ENCODE peak calls at places on chromosomes 11 and 22, in eight cellular contexts. M is mucosa of gallbladder, B is H4, O is cardiac muscle cell, T is PC-3, I is aorta, Y is LoVo, W is amniotic stem cell. P is an unnamed sample.

GRCh38 chr11:67644042-67644441 is 4.5 kb upstream of the TBX10 start:
- DNase-seq in O (peak; percentile 27), W (no peak), M (no peak), Y (no peak), B (no peak), I (no peak), T (peak; percentile 39), P (peak; percentile 46)

GRCh38 chr22:36933629-36934028 is 20.2 kb downstream of the CSF2RB start:
- DNase-seq in B (no peak), O (no peak), I (no peak), Y (no peak), W (no peak), M (no peak), T (no peak), P (no peak)

GRCh38 chr22:30210235-30210831 is 36.2 kb downstream of the LIF start:
- DNase-seq in O (peak; percentile 84), T (peak; percentile 97), I (no peak), Y (peak; percentile 80), B (peak; percentile 78), M (peak; percentile 52), W (no peak), P (peak; percentile 87)

GRCh38 chr11:87421422-87421821 is 383.7 kb downstream of the TMEM135 start:
- DNase-seq in Y (peak; percentile 76), T (peak; percentile 97), W (peak; percentile 68), B (peak; percentile 76), O (peak; percentile 90), I (no peak), M (peak; percentile 65), P (peak; percentile 91)

GRCh38 chr11:2647953-2648352 is 51.8 kb downstream of the KCNQ1OT1 start:
- DNase-seq in O (no peak), Y (no peak), B (no peak), I (no peak), M (no peak), W (no peak), T (no peak), P (no peak)

GRCh38 chr11:75968021-75968685 is 153.1 kb downstream of the UVRAG start:
- DNase-seq in Y (no peak), W (no peak), O (peak; percentile 10), I (no peak), M (no peak), B (no peak), T (peak; percentile 89), P (no peak)

GRCh38 chr11:116432301-116432700 is 340.5 kb downstream of the BUD13 start:
- DNase-seq in T (no peak), I (no peak), O (no peak), Y (no peak), B (no peak), M (no peak), W (no peak), P (no peak)

GRCh38 chr22:31120642-31121041 is 2.1 kb upstream of the INPP5J start:
- DNase-seq in O (no peak), Y (no peak), W (no peak), M (no peak), I (no peak), B (no peak), T (no peak), P (no peak)

GRCh38 chr22:49701380-49702067 is 126.1 kb downstream of the BRD1 start:
- DNase-seq in O (no peak), T (peak; percentile 5), Y (no peak), B (no peak), M (no peak), I (no peak), W (no peak), P (peak; percentile 14)

GRCh38 chr11:113193077-113193476 is 121.3 kb upstream of the TTC12 start:
- DNase-seq in O (no peak), M (no peak), I (no peak), Y (no peak), T (no peak), W (no peak), B (no peak), P (no peak)

GRCh38 chr11:107550304-107550703 is 15.2 kb downstream of the ALKBH8 start:
- DNase-seq in O (no peak), Y (no peak), B (no peak), T (no peak), I (no peak), M (no peak), W (no peak), P (no peak)

GRCh38 chr11:114092478-114092877 is 33.0 kb downstream of the ZBTB16 start:
- DNase-seq in Y (no peak), B (no peak), M (no peak), I (no peak), W (no peak), T (no peak), O (no peak), P (no peak)

GRCh38 chr22:42330170-42330569 is 59.7 kb upstream of the TCF20 start:
- DNase-seq in O (no peak), M (no peak), Y (no peak), W (no peak), T (no peak), B (no peak), I (no peak), P (no peak)

GRCh38 chr22:45318168-45318557 is 8.4 kb downstream of the FAM118A start:
- DNase-seq in Y (no peak), W (peak; percentile 79), B (peak; percentile 88), M (peak; percentile 87), O (peak; percentile 97), I (peak; percentile 90), T (no peak), P (no peak)

GRCh38 chr22:26474687-26475086 is 8.9 kb downstream of the HPS4 start:
- DNase-seq in W (no peak), Y (no peak), T (peak; percentile 47), B (no peak), O (no peak), M (no peak), I (no peak), P (no peak)

GRCh38 chr22:20749453-20749852 is 24.5 kb upstream of the SERPIND1 start:
- DNase-seq in O (no peak), M (no peak), I (no peak), B (no peak), T (no peak), W (no peak), Y (no peak), P (no peak)

GRCh38 chr22:31647516-31647915 is 14.5 kb downstream of the PISD start:
- DNase-seq in M (no peak), Y (no peak), O (peak; percentile 76), W (no peak), I (no peak), T (no peak), B (no peak), P (no peak)

GRCh38 chr11:1888811-1889526 is 2.7 kb downstream of the PRR33 start:
- DNase-seq in M (peak; percentile 51), T (no peak), O (no peak), B (no peak), Y (no peak), I (no peak), W (no peak), P (no peak)

GRCh38 chr11:125102544-125102943 is 8.9 kb downstream of the TMEM218 start:
- DNase-seq in I (no peak), M (no peak), W (no peak), T (no peak), Y (no peak), O (no peak), B (no peak), P (no peak)

GRCh38 chr22:50425179-50425916 is 49.5 kb downstream of the SBF1 start:
- DNase-seq in B (no peak), W (no peak), I (no peak), O (no peak), T (no peak), Y (no peak), M (no peak), P (no peak)

GRCh38 chr22:31628362-31628761 is 33.7 kb downstream of the PISD start:
- DNase-seq in M (no peak), T (no peak), I (no peak), Y (no peak), B (no peak), W (no peak), O (no peak), P (no peak)

GRCh38 chr22:46587492-46588278 is 32.5 kb upstream of the GRAMD4 start:
- DNase-seq in B (no peak), I (peak; percentile 65), T (no peak), O (no peak), M (no peak), Y (no peak), W (no peak), P (no peak)

GRCh38 chr11:95898782-95899181 is 25.1 kb downstream of the MTMR2 start:
- DNase-seq in Y (no peak), T (no peak), B (no peak), O (no peak), M (no peak), I (no peak), W (no peak), P (no peak)

GRCh38 chr11:28017816-28018215 is 90.1 kb downstream of the KIF18A start:
- DNase-seq in B (no peak), Y (no peak), W (no peak), M (no peak), O (peak; percentile 43), T (peak; percentile 48), I (no peak), P (no peak)

P was measured in HT-29.